ENCODE peak calls at places on chromosomes 5 and 9, in four cellular contexts. F, Q, G and Y are unnamed samples.

GRCh38 chr5:153147891-153148623 is 342.4 kb upstream of the GRIA1 start:
- DNase-seq in F (peak), G (no peak), Q (no peak), Y (peak)

GRCh38 chr5:76082790-76083554 is at the start of gene SV2C:
- DNase-seq in G (no peak), Q (no peak), F (peak), Y (peak)

GRCh38 chr5:68543212-68543611 is 327.7 kb downstream of the PIK3R1 start:
- DNase-seq in Q (no peak), G (no peak), F (no peak), Y (no peak)

GRCh38 chr5:36156124-36156601 is 4.3 kb downstream of the SKP2 start:
- DNase-seq in F (no peak), G (no peak), Q (no peak), Y (no peak)

GRCh38 chr5:83441752-83442151 is 29.8 kb upstream of the VCAN start:
- DNase-seq in G (no peak), Q (no peak), F (no peak), Y (no peak)

GRCh38 chr5:64505769-64506566 is at the start of gene RGS7BP:
- DNase-seq in Q (peak), G (peak), F (peak), Y (peak)

GRCh38 chr5:52786937-52787599 is 648 bp upstream of the ITGA1 start:
- DNase-seq in Q (peak), G (peak), F (peak), Y (no peak)

GRCh38 chr9:34375901-34376595 is 650 bp downstream of the MYORG start:
- DNase-seq in G (peak), F (peak), Q (no peak), Y (peak)

GRCh38 chr5:109953821-109954220 is 264.1 kb downstream of the MAN2A1 start:
- DNase-seq in F (no peak), G (no peak), Q (no peak), Y (no peak)

GRCh38 chr9:84121991-84122523 is 141.5 kb downstream of the RMI1 start:
- DNase-seq in F (no peak), Q (no peak), G (peak), Y (no peak)

GRCh38 chr5:31066655-31067328 is 126.7 kb upstream of the CDH6 start:
- DNase-seq in G (no peak), F (no peak), Q (no peak), Y (no peak)

GRCh38 chr5:122101636-122102285 is 23.7 kb upstream of the LOX start:
- DNase-seq in F (peak), G (peak), Q (peak), Y (no peak)

GRCh38 chr5:112492291-112492690 is 73.2 kb upstream of the EPB41L4A start:
- DNase-seq in Q (no peak), F (peak), G (peak), Y (peak)

GRCh38 chr5:112485802-112486427 is 66.8 kb upstream of the EPB41L4A start:
- DNase-seq in Q (no peak), F (no peak), G (peak), Y (no peak)

DNA sequence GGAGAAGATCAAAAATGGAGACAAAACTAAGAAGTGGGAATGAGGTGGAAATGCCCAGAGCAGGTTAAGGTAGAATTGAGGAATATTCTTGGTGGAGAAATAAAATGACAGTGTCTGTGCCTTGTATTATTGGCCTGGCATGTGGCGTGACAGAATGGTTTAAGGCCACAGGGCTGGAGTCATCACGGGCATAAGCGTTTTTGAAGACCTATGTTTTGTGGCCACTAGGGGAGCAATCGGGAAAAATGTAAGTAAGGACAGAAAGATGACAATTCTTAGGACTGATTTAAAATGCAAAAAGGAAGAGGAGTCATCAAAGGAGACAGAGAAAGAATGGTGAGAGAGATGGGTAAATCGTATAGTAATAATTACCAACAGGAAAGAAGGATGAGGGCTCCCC is 72.2 kb upstream of the EPB41L4A start:
- DNase-seq in Q (no peak), F (peak), G (no peak), Y (no peak)
- TF ChIP-seq CTCF in Q (no peak), F (peak), G (peak), Y (peak)

GRCh38 chr5:62126090-62126489 is 179.9 kb upstream of the KIF2A start:
- DNase-seq in G (no peak), F (no peak), Q (no peak), Y (no peak)
- TF ChIP-seq CTCF in G (no peak), F (no peak), Q (no peak), Y (no peak)

GRCh38 chr5:137359941-137360340 is 139.2 kb downstream of the SPOCK1 start:
- DNase-seq in Q (no peak), G (no peak), F (no peak), Y (no peak)
- TF ChIP-seq CTCF in Q (no peak), G (no peak), F (no peak), Y (no peak)

GRCh38 chr9:123954518-123954917 is 24.6 kb upstream of the DENND1A start:
- DNase-seq in Q (no peak), F (peak), G (no peak), Y (no peak)

GRCh38 chr9:123954921-123955320 is 25.0 kb upstream of the DENND1A start:
- DNase-seq in Q (no peak), G (no peak), F (no peak), Y (no peak)

GRCh38 chr9:123955637-123956036 is 25.7 kb upstream of the DENND1A start:
- DNase-seq in F (no peak), G (no peak), Q (no peak), Y (no peak)

GRCh38 chr9:123953601-123954011 is 23.7 kb upstream of the DENND1A start:
- DNase-seq in Q (no peak), G (no peak), F (no peak), Y (no peak)

GRCh38 chr9:123952631-123953147 is 22.8 kb upstream of the DENND1A start:
- DNase-seq in F (no peak), G (no peak), Q (no peak), Y (no peak)
- TF ChIP-seq CTCF in F (no peak), G (no peak), Q (no peak), Y (no peak)

GRCh38 chr5:59272744-59273427 is 620.6 kb downstream of the PDE4D start:
- DNase-seq in G (no peak), Q (no peak), F (no peak), Y (no peak)
- TF ChIP-seq CTCF in G (no peak), Q (no peak), F (no peak), Y (no peak)

DNA sequence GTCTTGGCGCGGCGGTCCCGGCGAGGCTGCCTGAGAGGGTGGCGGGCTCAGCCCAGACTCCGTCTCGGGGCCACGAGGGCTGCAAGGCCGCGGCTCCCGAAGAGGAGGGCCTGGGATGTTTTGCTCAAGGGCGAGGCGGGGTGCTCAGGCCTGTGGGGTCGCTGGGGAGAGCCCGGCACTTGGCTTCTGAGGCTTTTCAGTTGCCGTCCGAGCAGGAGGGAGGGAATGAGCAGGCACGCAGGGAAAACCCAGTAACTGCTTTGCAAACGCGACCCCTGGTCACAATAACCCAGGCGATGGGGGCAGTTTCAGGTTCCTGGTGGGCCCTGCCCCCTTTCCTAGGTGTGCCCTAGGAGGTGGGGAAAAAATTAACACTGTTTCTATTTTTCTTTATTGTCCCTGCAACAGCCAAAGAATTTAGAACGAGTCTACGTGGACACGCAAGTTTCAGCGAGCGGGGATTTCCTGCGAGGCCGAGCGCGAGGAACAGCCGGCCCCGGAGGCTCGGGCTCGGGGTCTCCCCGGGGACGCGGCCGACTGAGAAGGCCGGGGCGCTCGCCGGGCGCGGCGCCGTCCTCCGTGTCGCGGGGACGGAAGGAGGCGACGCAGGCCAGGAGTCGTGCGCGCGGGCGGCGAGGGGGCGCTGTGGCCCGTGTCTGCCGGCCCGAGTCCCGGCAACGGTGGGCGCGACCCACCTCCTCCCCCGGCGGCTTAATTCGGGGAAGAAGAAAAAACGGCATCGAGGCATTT is 3.3 kb upstream of the IRX2 start:
- DNase-seq in Q (peak), F (peak), G (no peak), Y (peak)
- TF ChIP-seq CTCF in Q (no peak), F (peak), G (no peak), Y (peak)